ENCODE peak calls at places on chromosomes 5 and 9, in nine cellular contexts. B is NCI-H1092, X is MCF 10A, V is BE2C, A is amniotic stem cell, D is RPMI7951, U is neuronal stem cell, J is NCI-H82, T is left ventricle myocardium inferior. Q is an unnamed sample.

GRCh38 chr5:38265546-38266179 is 7.3 kb downstream of the EGFLAM start:
- DNase-seq in B (no peak), X (peak), V (peak), A (peak), D (peak), U (peak), J (peak), T (peak), Q (no peak)

GRCh38 chr5:77743181-77743580 is 33.0 kb downstream of the TBCA start:
- DNase-seq in B (no peak), X (no peak), V (no peak), A (no peak), D (peak), U (no peak), J (no peak), T (no peak), Q (no peak)

GRCh38 chr9:22079873-22080341 is 70.8 kb upstream of the CDKN2B start:
- DNase-seq in B (no peak), X (no peak), V (no peak), A (no peak), D (peak), U (no peak), J (no peak), T (no peak), Q (no peak)

GRCh38 chr5:143440448-143441102 is 37.1 kb upstream of the NR3C1 start:
- DNase-seq in B (peak), X (no peak), V (peak), A (no peak), D (peak), U (no peak), J (no peak), T (no peak), Q (peak)

GRCh38 chr9:93473411-93473810 is 20.0 kb upstream of the FAM120AOS start:
- DNase-seq in B (no peak), X (peak), V (no peak), A (no peak), D (no peak), U (no peak), J (no peak), T (no peak), Q (no peak)

GRCh38 chr9:98866435-98867108 is 59.1 kb downstream of the GALNT12 start:
- DNase-seq in B (no peak), X (peak), V (no peak), A (no peak), D (peak), U (no peak), J (no peak), T (no peak), Q (no peak)

GRCh38 chr5:139364466-139364865 is 18.6 kb downstream of the SLC23A1 start:
- DNase-seq in B (no peak), X (no peak), V (no peak), A (no peak), D (no peak), U (no peak), J (no peak), T (no peak), Q (no peak)

GRCh38 chr5:12668564-12668963 is 764.3 kb upstream of the CTNND2 start:
- DNase-seq in B (no peak), X (no peak), V (no peak), A (no peak), D (no peak), U (no peak), J (no peak), T (no peak), Q (no peak)

GRCh38 chr9:80059979-80060378 is 488.2 kb downstream of the TLE4 start:
- DNase-seq in B (no peak), X (no peak), V (no peak), A (no peak), D (no peak), U (no peak), J (no peak), T (no peak), Q (no peak)

GRCh38 chr5:159510282-159510681 is 180.0 kb upstream of the IL12B start:
- DNase-seq in B (no peak), X (peak), V (peak), A (peak), D (peak), U (peak), J (peak), T (peak), Q (no peak)

GRCh38 chr9:101738566-101739183 is at the start of gene GRIN3A:
- DNase-seq in B (peak), X (no peak), V (peak), A (no peak), D (no peak), U (peak), J (peak), T (peak), Q (peak)

GRCh38 chr5:141966275-141966962 is 2.5 kb upstream of the RNF14 start:
- DNase-seq in B (no peak), X (no peak), V (no peak), A (no peak), D (no peak), U (no peak), J (no peak), T (no peak), Q (no peak)

Q was measured in DMS79 treated with DMSO at 0.1 percent for 48 hours.